ENCODE peak calls at places on chromosomes 6 and 20, in seven cellular contexts. One of them, this sample, is unnamed.

GRCh38 chr6:152696543-152696942 is 1.2 kb upstream of the MYCT1 start:
- DNase-seq in lung: no peak
- DNase-seq in breast epithelium: no peak
- DNase-seq in ovary: no peak
- DNase-seq in SK-N-SH: no peak
- DNase-seq in heart left ventricle: no peak
- DNase-seq in A549: peak
- DNase-seq in this sample: no peak

GRCh38 chr20:57124800-57125399 is 141.5 kb downstream of the BMP7 start:
- DNase-seq in breast epithelium: no peak
- DNase-seq in SK-N-SH: no peak
- DNase-seq in ovary: no peak
- DNase-seq in heart left ventricle: no peak
- DNase-seq in lung: no peak
- DNase-seq in A549: no peak
- DNase-seq in this sample: no peak

GRCh38 chr20:4401601-4402000 is 320.1 kb upstream of the PRND start:
- DNase-seq in lung: no peak
- DNase-seq in ovary: no peak
- DNase-seq in SK-N-SH: no peak
- DNase-seq in heart left ventricle: no peak
- DNase-seq in A549: no peak
- DNase-seq in breast epithelium: no peak
- DNase-seq in this sample: no peak

GRCh38 chr20:1711266-1711665 is 53.7 kb upstream of the SIRPG start:
- DNase-seq in A549: no peak
- DNase-seq in SK-N-SH: no peak
- DNase-seq in breast epithelium: no peak
- DNase-seq in heart left ventricle: no peak
- DNase-seq in lung: peak
- DNase-seq in ovary: no peak
- DNase-seq in this sample: no peak

GRCh38 chr6:164396071-164397047 is 913.0 kb downstream of the C6orf118 start:
- DNase-seq in ovary: no peak
- DNase-seq in lung: no peak
- DNase-seq in A549: no peak
- DNase-seq in breast epithelium: no peak
- DNase-seq in heart left ventricle: no peak
- DNase-seq in SK-N-SH: no peak
- DNase-seq in this sample: no peak

GRCh38 chr6:21612067-21612745 is 18.7 kb downstream of the SOX4 start:
- DNase-seq in lung: no peak
- DNase-seq in SK-N-SH: peak
- DNase-seq in A549: no peak
- DNase-seq in breast epithelium: no peak
- DNase-seq in ovary: no peak
- DNase-seq in heart left ventricle: no peak
- DNase-seq in this sample: no peak

GRCh38 chr20:18832801-18833200 is 19.2 kb downstream of the SCP2D1 start:
- DNase-seq in SK-N-SH: no peak
- DNase-seq in A549: no peak
- DNase-seq in ovary: no peak
- DNase-seq in lung: no peak
- DNase-seq in breast epithelium: no peak
- DNase-seq in heart left ventricle: no peak
- DNase-seq in this sample: no peak

GRCh38 chr6:41226752-41227151 is 1.4 kb upstream of the TREML4 start:
- DNase-seq in SK-N-SH: no peak
- DNase-seq in ovary: no peak
- DNase-seq in heart left ventricle: no peak
- DNase-seq in A549: no peak
- DNase-seq in breast epithelium: no peak
- DNase-seq in lung: no peak
- DNase-seq in this sample: no peak

GRCh38 chr6:15417811-15418210 is 171.9 kb downstream of the JARID2 start:
- DNase-seq in A549: no peak
- DNase-seq in breast epithelium: no peak
- DNase-seq in lung: no peak
- DNase-seq in heart left ventricle: no peak
- DNase-seq in SK-N-SH: no peak
- DNase-seq in ovary: no peak
- DNase-seq in this sample: no peak

GRCh38 chr6:15413558-15414257 is 167.8 kb downstream of the JARID2 start:
- DNase-seq in A549: no peak
- DNase-seq in ovary: no peak
- DNase-seq in lung: no peak
- DNase-seq in heart left ventricle: no peak
- DNase-seq in breast epithelium: no peak
- DNase-seq in SK-N-SH: no peak
- DNase-seq in this sample: no peak

GRCh38 chr6:15420959-15421438 is 175.1 kb downstream of the JARID2 start:
- DNase-seq in breast epithelium: no peak
- DNase-seq in ovary: no peak
- DNase-seq in A549: no peak
- DNase-seq in lung: no peak
- DNase-seq in SK-N-SH: no peak
- DNase-seq in heart left ventricle: peak
- DNase-seq in this sample: no peak

GRCh38 chr6:15419493-15419892 is 173.6 kb downstream of the JARID2 start:
- DNase-seq in A549: no peak
- DNase-seq in breast epithelium: no peak
- DNase-seq in heart left ventricle: no peak
- DNase-seq in SK-N-SH: no peak
- DNase-seq in ovary: no peak
- DNase-seq in lung: no peak
- DNase-seq in this sample: no peak

DNA sequence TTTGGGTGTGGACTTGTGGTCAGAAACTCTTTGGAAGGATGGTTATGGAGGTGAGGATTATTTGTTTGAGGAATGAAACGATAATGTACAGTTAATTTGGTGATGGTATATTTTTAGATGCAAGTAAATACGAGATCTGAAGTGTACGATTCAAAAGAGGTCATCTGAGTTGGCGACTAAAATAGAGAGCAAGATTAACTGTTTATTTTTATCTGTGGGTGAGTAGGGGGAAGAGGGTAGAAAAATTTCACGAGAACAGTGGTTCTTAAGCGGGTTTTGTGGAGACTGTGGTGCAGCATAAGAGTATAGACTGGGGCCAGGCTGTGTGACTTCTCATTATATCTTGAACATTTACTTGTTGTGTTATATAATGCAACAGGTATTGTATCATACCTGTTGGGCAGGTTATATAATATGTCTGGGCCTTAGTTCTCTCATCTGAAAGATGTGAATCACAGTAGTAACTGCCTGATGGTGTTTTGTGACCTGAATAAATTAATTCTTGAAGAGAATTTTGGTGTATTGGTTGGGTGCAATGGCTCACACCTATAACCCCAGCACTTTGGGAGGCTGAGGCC is 171.2 kb downstream of the JARID2 start:
- DNase-seq in SK-N-SH: no peak
- DNase-seq in heart left ventricle: no peak
- DNase-seq in ovary: no peak
- DNase-seq in breast epithelium: no peak
- DNase-seq in lung: no peak
- DNase-seq in A549: no peak
- DNase-seq in this sample: no peak
- H3K27ac ChIP-seq in SK-N-SH: no peak
- H3K27ac ChIP-seq in heart left ventricle: no peak
- H3K27ac ChIP-seq in ovary: no peak
- H3K27ac ChIP-seq in breast epithelium: no peak
- H3K27ac ChIP-seq in lung: peak
- H3K27ac ChIP-seq in A549: no peak
- H3K27ac ChIP-seq in this sample: no peak

GRCh38 chr20:16539280-16539679 is 34.0 kb downstream of the KIF16B start:
- DNase-seq in SK-N-SH: no peak
- DNase-seq in lung: no peak
- DNase-seq in breast epithelium: no peak
- DNase-seq in ovary: no peak
- DNase-seq in heart left ventricle: no peak
- DNase-seq in A549: peak
- DNase-seq in this sample: no peak
- H3K27ac ChIP-seq in SK-N-SH: no peak
- H3K27ac ChIP-seq in lung: no peak
- H3K27ac ChIP-seq in breast epithelium: no peak
- H3K27ac ChIP-seq in ovary: no peak
- H3K27ac ChIP-seq in heart left ventricle: no peak
- H3K27ac ChIP-seq in A549: no peak
- H3K27ac ChIP-seq in this sample: no peak

GRCh38 chr20:49563015-49563980 is 4.6 kb downstream of the PTGIS start:
- DNase-seq in breast epithelium: no peak
- DNase-seq in A549: no peak
- DNase-seq in ovary: peak
- DNase-seq in SK-N-SH: no peak
- DNase-seq in lung: no peak
- DNase-seq in heart left ventricle: no peak
- DNase-seq in this sample: no peak
- H3K27ac ChIP-seq in breast epithelium: peak
- H3K27ac ChIP-seq in A549: no peak
- H3K27ac ChIP-seq in ovary: peak
- H3K27ac ChIP-seq in SK-N-SH: no peak
- H3K27ac ChIP-seq in lung: no peak
- H3K27ac ChIP-seq in heart left ventricle: peak
- H3K27ac ChIP-seq in this sample: peak

GRCh38 chr6:131952886-131953509 is 1.8 kb upstream of the CCN2 start:
- DNase-seq in A549: no peak
- DNase-seq in lung: no peak
- DNase-seq in ovary: no peak
- DNase-seq in breast epithelium: no peak
- DNase-seq in heart left ventricle: no peak
- DNase-seq in SK-N-SH: no peak
- DNase-seq in this sample: no peak
- H3K27ac ChIP-seq in A549: peak
- H3K27ac ChIP-seq in lung: no peak
- H3K27ac ChIP-seq in ovary: no peak
- H3K27ac ChIP-seq in breast epithelium: no peak
- H3K27ac ChIP-seq in heart left ventricle: no peak
- H3K27ac ChIP-seq in SK-N-SH: no peak
- H3K27ac ChIP-seq in this sample: no peak

GRCh38 chr6:3957321-3957720 is 108.1 kb downstream of the FAM50B start:
- DNase-seq in lung: no peak
- DNase-seq in breast epithelium: no peak
- DNase-seq in heart left ventricle: no peak
- DNase-seq in SK-N-SH: no peak
- DNase-seq in A549: no peak
- DNase-seq in ovary: no peak
- DNase-seq in this sample: no peak
- H3K27ac ChIP-seq in lung: no peak
- H3K27ac ChIP-seq in breast epithelium: no peak
- H3K27ac ChIP-seq in heart left ventricle: no peak
- H3K27ac ChIP-seq in SK-N-SH: no peak
- H3K27ac ChIP-seq in A549: no peak
- H3K27ac ChIP-seq in ovary: no peak
- H3K27ac ChIP-seq in this sample: no peak

GRCh38 chr20:45049904-45050471 is 50.9 kb downstream of the KCNS1 start:
- DNase-seq in breast epithelium: no peak
- DNase-seq in A549: no peak
- DNase-seq in ovary: no peak
- DNase-seq in lung: no peak
- DNase-seq in SK-N-SH: no peak
- DNase-seq in heart left ventricle: no peak
- DNase-seq in this sample: no peak
- H3K27ac ChIP-seq in breast epithelium: no peak
- H3K27ac ChIP-seq in A549: no peak
- H3K27ac ChIP-seq in ovary: no peak
- H3K27ac ChIP-seq in lung: no peak
- H3K27ac ChIP-seq in SK-N-SH: no peak
- H3K27ac ChIP-seq in heart left ventricle: no peak
- H3K27ac ChIP-seq in this sample: no peak

GRCh38 chr6:136464874-136465273 is 85.3 kb downstream of the MAP7 start:
- DNase-seq in SK-N-SH: no peak
- DNase-seq in A549: no peak
- DNase-seq in lung: no peak
- DNase-seq in breast epithelium: no peak
- DNase-seq in heart left ventricle: no peak
- DNase-seq in ovary: no peak
- DNase-seq in this sample: no peak
- H3K27ac ChIP-seq in SK-N-SH: no peak
- H3K27ac ChIP-seq in A549: peak
- H3K27ac ChIP-seq in lung: no peak
- H3K27ac ChIP-seq in breast epithelium: no peak
- H3K27ac ChIP-seq in heart left ventricle: no peak
- H3K27ac ChIP-seq in ovary: no peak
- H3K27ac ChIP-seq in this sample: no peak